ENCODE peak calls at places on chromosomes 13 and 19, in nine cellular contexts. S is neural crest cell; J is fibroblast of lung; U is AG09309; C is fibroblast of pulmonary artery; H is activated B cell treated with CpG ODN at 0.5 μM for 24 hours; L is fibroblast of mammary gland; Y is CD4-positive, alpha-beta T cell; Q is RWPE1. R is an unnamed sample.

GRCh38 chr19:2461751-2462634 is 5.2 kb upstream of the LMNB2 start:
- DNase-seq in S (peak), J (peak), U (no peak), C (peak), H (peak), L (peak), Y (peak), Q (peak), R (no peak)

GRCh38 chr13:106570354-106570822 is 2.5 kb upstream of the ARGLU1 start:
- DNase-seq in S (peak), J (peak), U (no peak), C (peak), H (peak), L (peak), Y (peak), Q (peak), R (no peak)

GRCh38 chr13:50340146-50340545 is 324.9 kb downstream of the KCNRG start:
- DNase-seq in S (no peak), J (no peak), U (no peak), C (no peak), H (no peak), L (no peak), Y (no peak), Q (no peak), R (no peak)

GRCh38 chr13:46345400-46345799 is 41.7 kb downstream of the RUBCNL start:
- DNase-seq in S (no peak), J (peak), U (no peak), C (no peak), H (no peak), L (no peak), Y (no peak), Q (no peak), R (no peak)

GRCh38 chr13:25462301-25463125 is 90.7 kb downstream of the ATP8A2 start:
- DNase-seq in S (no peak), J (no peak), U (no peak), C (no peak), H (no peak), L (no peak), Y (no peak), Q (no peak), R (no peak)

GRCh38 chr19:7850429-7850819 is 20.4 kb downstream of the EVI5L start:
- DNase-seq in S (no peak), J (no peak), U (no peak), C (no peak), H (no peak), L (no peak), Y (no peak), Q (no peak), R (no peak)

GRCh38 chr13:88014527-88014926 is 343.4 kb downstream of the SLITRK5 start:
- DNase-seq in S (no peak), J (no peak), U (no peak), C (peak), H (no peak), L (peak), Y (no peak), Q (no peak), R (no peak)

GRCh38 chr19:45670670-45671453 is 2.8 kb downstream of the GIPR start:
- DNase-seq in S (peak), J (peak), U (no peak), C (peak), H (peak), L (peak), Y (peak), Q (peak), R (no peak)

GRCh38 chr19:13002389-13002898 is 7.2 kb downstream of the NFIX start:
- DNase-seq in S (no peak), J (no peak), U (no peak), C (no peak), H (no peak), L (no peak), Y (no peak), Q (no peak), R (no peak)

GRCh38 chr19:51830263-51830662 is 35.3 kb downstream of the FPR3 start:
- DNase-seq in S (no peak), J (no peak), U (no peak), C (peak), H (no peak), L (peak), Y (no peak), Q (no peak), R (no peak)

GRCh38 chr13:73168226-73168992 is 109.6 kb downstream of the KLF5 start:
- DNase-seq in S (no peak), J (peak), U (no peak), C (peak), H (no peak), L (no peak), Y (no peak), Q (no peak), R (no peak)

GRCh38 chr13:33761744-33762143 is 56.2 kb upstream of the RFC3 start:
- DNase-seq in S (peak), J (peak), U (no peak), C (no peak), H (no peak), L (peak), Y (no peak), Q (peak), R (no peak)

GRCh38 chr19:6718741-6719539 is 1.5 kb downstream of the C3 start:
- DNase-seq in S (no peak), J (no peak), U (no peak), C (peak), H (no peak), L (peak), Y (no peak), Q (peak), R (no peak)
- TF ChIP-seq CTCF in S (no peak), J (no peak), U (no peak), C (no peak), H (no peak), L (no peak), Y (no peak), Q (no peak), R (no peak)

DNA sequence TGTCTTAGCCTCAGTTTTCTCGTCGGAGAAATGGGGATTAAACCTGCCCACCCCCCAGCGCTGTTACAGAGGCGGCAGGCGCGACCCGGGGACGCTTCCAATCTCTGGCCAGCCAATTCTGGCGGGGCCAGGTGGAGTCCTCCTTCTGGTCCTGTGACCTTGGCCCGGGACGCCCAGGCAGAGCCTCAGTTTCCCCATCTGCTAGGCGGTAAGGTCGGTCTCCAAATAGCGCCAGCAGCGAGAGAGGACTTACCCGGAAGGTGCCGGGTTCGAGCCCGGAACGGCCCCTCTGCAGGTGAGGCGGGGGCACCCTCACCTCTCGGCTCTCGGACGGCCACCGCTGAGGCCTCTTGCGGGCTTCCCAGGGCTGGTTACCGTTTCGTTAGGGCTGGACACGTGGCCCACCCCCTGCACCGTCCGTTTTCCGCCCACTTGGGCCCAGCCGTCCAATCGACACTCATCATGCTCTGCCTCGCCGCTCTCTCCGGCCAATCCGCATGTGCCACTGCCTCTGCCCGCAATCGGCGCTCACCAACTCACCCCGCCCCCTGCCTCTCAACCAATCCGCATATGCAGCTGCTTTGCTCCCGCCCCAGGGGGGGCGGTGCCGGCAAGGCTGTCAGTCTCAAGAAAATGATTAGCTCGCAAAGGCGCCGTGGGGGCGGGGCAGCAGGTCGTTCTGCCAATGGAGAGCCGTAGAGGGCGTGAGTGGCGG is at the start of gene ISOC2:
- DNase-seq in S (peak), J (peak), U (peak), C (peak), H (peak), L (peak), Y (peak), Q (peak), R (peak)
- TF ChIP-seq CTCF in S (no peak), J (no peak), U (no peak), C (no peak), H (no peak), L (no peak), Y (no peak), Q (no peak), R (no peak)

DNA sequence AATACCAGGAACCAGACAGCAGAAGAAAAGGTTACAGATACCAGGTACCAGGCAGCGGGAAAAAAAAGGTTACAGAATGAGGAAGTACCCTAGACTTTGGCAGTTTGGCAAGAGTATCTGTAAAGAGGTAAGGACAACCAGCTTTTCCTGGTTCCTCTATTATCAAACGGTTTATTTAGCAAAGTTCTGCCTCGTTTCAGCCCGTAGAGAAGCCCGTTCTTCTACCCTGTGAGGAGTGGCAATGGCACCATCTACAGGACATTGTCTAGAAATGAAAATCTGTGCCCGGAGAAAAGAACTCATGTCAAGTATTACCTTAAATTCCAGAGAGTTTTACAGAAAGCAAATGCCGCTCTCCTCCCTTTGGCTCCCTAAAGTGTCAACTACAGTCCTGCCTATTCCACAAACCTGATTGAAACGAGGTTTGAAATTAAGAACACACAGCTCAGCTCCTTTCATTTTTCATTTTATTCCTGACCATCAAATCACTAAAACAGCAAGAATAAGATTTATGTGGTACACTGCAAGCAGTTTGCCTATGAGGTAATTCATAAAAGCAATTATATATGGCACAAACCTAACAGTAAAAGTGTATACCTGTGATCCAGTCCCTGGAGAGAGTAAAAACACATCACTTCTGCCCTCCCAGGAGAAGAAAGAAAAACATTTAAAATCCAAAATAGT is 226.3 kb downstream of the SLC7A1 start:
- DNase-seq in S (peak), J (peak), U (no peak), C (peak), H (no peak), L (peak), Y (no peak), Q (peak), R (no peak)
- TF ChIP-seq CTCF in S (peak), J (peak), U (peak), C (peak), H (no peak), L (peak), Y (peak), Q (peak), R (peak)

GRCh38 chr13:75687145-75687763 is 51.1 kb downstream of the LMO7 start:
- DNase-seq in S (no peak), J (peak), U (no peak), C (peak), H (no peak), L (peak), Y (no peak), Q (no peak), R (no peak)
- TF ChIP-seq CTCF in S (peak), J (peak), U (peak), C (peak), H (no peak), L (peak), Y (peak), Q (peak), R (peak)

GRCh38 chr13:108176685-108177274 is 38.6 kb downstream of the LIG4 start:
- DNase-seq in S (peak), J (no peak), U (no peak), C (peak), H (peak), L (peak), Y (peak), Q (peak), R (no peak)
- TF ChIP-seq CTCF in S (peak), J (peak), U (peak), C (peak), H (no peak), L (peak), Y (peak), Q (peak), R (peak)

GRCh38 chr13:89923731-89924130 is 1423.8 kb upstream of the MIR17HG start:
- DNase-seq in S (no peak), J (peak), U (no peak), C (peak), H (no peak), L (peak), Y (no peak), Q (peak), R (no peak)

GRCh38 chr13:89923052-89923451 is 1424.4 kb upstream of the MIR17HG start:
- DNase-seq in S (no peak), J (no peak), U (no peak), C (no peak), H (no peak), L (no peak), Y (no peak), Q (no peak), R (no peak)

GRCh38 chr13:89930861-89931260 is 1416.6 kb upstream of the MIR17HG start:
- DNase-seq in S (no peak), J (no peak), U (no peak), C (no peak), H (no peak), L (no peak), Y (no peak), Q (no peak), R (no peak)

GRCh38 chr13:89920461-89920860 is 1427.0 kb upstream of the MIR17HG start:
- DNase-seq in S (no peak), J (no peak), U (no peak), C (no peak), H (no peak), L (no peak), Y (no peak), Q (no peak), R (no peak)

DNA sequence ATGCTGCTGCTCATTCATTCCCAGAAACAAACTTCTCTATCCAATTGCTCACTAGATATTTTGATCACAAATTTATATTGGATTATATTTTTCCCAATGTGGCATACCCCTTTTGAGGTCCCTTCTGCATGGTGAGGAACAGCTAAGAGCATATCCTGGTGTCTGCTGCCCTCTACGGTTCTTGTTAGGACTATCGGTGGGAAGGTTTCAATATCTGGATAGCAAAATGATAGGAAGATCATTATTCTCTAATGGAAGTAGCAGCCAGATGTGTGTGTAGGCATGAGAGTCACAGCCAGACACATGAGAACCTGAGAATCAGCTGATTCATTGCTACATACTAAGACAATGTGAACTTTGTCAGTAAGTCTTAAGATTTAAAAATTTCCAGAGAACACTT is 1422.4 kb upstream of the MIR17HG start:
- DNase-seq in S (no peak), J (peak), U (no peak), C (peak), H (no peak), L (peak), Y (no peak), Q (peak), R (no peak)
- TF ChIP-seq CTCF in S (peak), J (no peak), U (no peak), C (peak), H (no peak), L (peak), Y (no peak), Q (peak), R (peak)

GRCh38 chr19:40714519-40715299 is 2.0 kb downstream of the COQ8B start:
- DNase-seq in S (peak), J (peak), U (peak), C (peak), H (peak), L (peak), Y (peak), Q (peak), R (peak)
- TF ChIP-seq CTCF in S (no peak), J (no peak), U (no peak), C (no peak), H (no peak), L (no peak), Y (no peak), Q (no peak), R (no peak)

R was measured in AG09319.